ENCODE peak calls at places on chromosomes 4 and X, in five cellular contexts. Q is spleen, B is cardiac muscle cell, E is psoas muscle, I is SJSA1. D is an unnamed sample.

GRCh38 chr4:98939892-98940298 is 11.0 kb upstream of the EIF4E start:
- DNase-seq in Q (no peak), B (peak; percentile 85), E (no peak), I (peak; percentile 44), D (no peak)

GRCh38 chr4:139243448-139244365 is 36.3 kb downstream of the MGARP start:
- DNase-seq in Q (no peak), B (peak; percentile 92), E (no peak), I (peak; percentile 90), D (peak; percentile 82)

GRCh38 chrX:101925733-101926132 is 6.1 kb downstream of the ZMAT1 start:
- DNase-seq in Q (no peak), B (no peak), E (no peak), I (no peak), D (no peak)

GRCh38 chr4:14294611-14295010 is 667.1 kb upstream of the BOD1L1 start:
- DNase-seq in Q (no peak), B (no peak), E (no peak), I (peak; percentile 65), D (no peak)

GRCh38 chrX:100731441-100732281 is at the start of gene SYTL4:
- DNase-seq in Q (peak; percentile 75), B (no peak), E (peak; percentile 34), I (peak; percentile 19), D (peak; percentile 5)

GRCh38 chr4:174702974-174703478 is 126.0 kb downstream of the GLRA3 start:
- DNase-seq in Q (no peak), B (peak; percentile 15), E (no peak), I (no peak), D (peak; percentile 19)

GRCh38 chr4:16894406-16894805 is 4.0 kb downstream of the LDB2 start:
- DNase-seq in Q (no peak), B (no peak), E (no peak), I (peak; percentile 49), D (no peak)

GRCh38 chr4:105126311-105127153 is 20.1 kb upstream of the TET2 start:
- DNase-seq in Q (no peak), B (peak; percentile 83), E (no peak), I (no peak), D (no peak)

GRCh38 chr4:145954924-145955339 is 16.3 kb upstream of the ZNF827 start:
- DNase-seq in Q (no peak), B (peak; percentile 88), E (no peak), I (peak; percentile 50), D (peak; percentile 54)

GRCh38 chr4:140406292-140406691 is 21.2 kb downstream of the CLGN start:
- DNase-seq in Q (no peak), B (no peak), E (no peak), I (no peak), D (no peak)

GRCh38 chr4:138555107-138555506 is 313.0 kb upstream of the SLC7A11 start:
- DNase-seq in Q (no peak), B (no peak), E (no peak), I (no peak), D (no peak)

GRCh38 chr4:48340276-48340904 is 939 bp upstream of the SLAIN2 start:
- DNase-seq in Q (no peak), B (peak; percentile 75), E (no peak), I (no peak), D (peak; percentile 35)

GRCh38 chrX:129193357-129193756 is 329.9 kb downstream of the SMARCA1 start:
- DNase-seq in Q (no peak), B (no peak), E (no peak), I (no peak), D (peak; percentile 19)

GRCh38 chrX:154332561-154332960 is 37.0 kb downstream of the TKTL1 start:
- DNase-seq in Q (peak; percentile 69), B (no peak), E (no peak), I (no peak), D (no peak)

GRCh38 chr4:47913858-47914218 is 545 bp downstream of the NFXL1 start:
- DNase-seq in Q (peak; percentile 93), B (peak; percentile 8), E (peak; percentile 45), I (no peak), D (peak; percentile 7)

DNA sequence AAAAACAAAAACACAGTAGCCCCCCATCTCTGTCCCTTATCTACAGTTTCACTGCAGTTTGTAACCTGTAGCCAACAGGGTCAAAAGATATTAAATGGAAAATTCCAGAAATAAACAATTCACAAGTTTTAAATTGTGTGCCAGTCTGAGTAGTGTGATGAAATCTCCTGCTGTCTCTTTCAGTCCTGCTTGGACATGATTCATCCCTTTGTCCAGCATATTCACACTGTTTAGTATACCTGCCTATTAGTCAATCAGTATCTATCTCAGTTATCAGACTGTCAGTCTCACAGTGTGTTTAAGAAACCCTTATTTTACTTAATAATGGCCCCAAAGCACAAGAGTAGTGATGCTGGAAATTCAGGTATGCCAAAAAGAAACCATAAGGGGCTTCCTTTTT is 21.9 kb downstream of the CNOT6L start:
- DNase-seq in Q (no peak), B (peak; percentile 40), E (no peak), I (no peak), D (no peak)
- H3K4me3 ChIP-seq in Q (no peak overlapping the region), B (no peak overlapping the region), E (no peak overlapping the region), I (no peak overlapping the region), D (no peak overlapping the region)

GRCh38 chr4:185382754-185383153 is 13.0 kb downstream of the LRP2BP start:
- DNase-seq in Q (no peak), B (no peak), E (no peak), I (no peak), D (no peak)
- H3K9me3 ChIP-seq in Q (no peaks in the 10 kb centered on the region), B (no peaks in the 10 kb centered on the region), E (no peaks in the 10 kb centered on the region), I (no peaks in the 10 kb centered on the region), D (no peaks in the 10 kb centered on the region)

GRCh38 chr4:118811832-118812231 is 24.1 kb downstream of the SEC24D start:
- DNase-seq in Q (no peak), B (peak; percentile 36), E (no peak), I (no peak), D (no peak)
- H3K4me3 ChIP-seq in Q (no peak overlapping the region), B (no peak overlapping the region), E (no peak overlapping the region), I (no peak overlapping the region), D (no peak overlapping the region)

DNA sequence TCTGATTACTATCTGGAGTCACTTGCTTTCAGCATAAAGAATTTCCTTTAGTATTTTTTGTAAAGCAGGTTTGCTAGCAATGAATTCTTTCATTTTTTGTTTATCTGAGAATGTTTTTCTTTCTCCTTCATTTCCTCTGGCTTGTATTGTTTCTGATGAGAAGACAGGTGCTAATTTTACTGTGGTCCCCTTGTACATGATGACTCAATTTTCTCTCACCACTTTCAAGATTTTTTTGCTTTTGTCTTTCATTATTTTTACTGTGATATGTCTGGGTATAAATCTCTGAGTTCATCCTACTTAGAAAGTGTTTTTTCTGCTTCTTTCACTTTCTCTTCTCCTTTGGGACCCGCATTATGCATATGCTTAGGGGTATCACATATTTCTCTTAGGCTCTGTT is 62.6 kb downstream of the PKD2 start:
- DNase-seq in Q (no peak), B (no peak), E (no peak), I (peak; percentile 6), D (no peak)
- H3K9me3 ChIP-seq in Q (peaks cover 14% of the 10 kb centered on the region), B (no peaks in the 10 kb centered on the region), E (peaks cover 20% of the 10 kb centered on the region), I (no peaks in the 10 kb centered on the region), D (no peaks in the 10 kb centered on the region)

DNA sequence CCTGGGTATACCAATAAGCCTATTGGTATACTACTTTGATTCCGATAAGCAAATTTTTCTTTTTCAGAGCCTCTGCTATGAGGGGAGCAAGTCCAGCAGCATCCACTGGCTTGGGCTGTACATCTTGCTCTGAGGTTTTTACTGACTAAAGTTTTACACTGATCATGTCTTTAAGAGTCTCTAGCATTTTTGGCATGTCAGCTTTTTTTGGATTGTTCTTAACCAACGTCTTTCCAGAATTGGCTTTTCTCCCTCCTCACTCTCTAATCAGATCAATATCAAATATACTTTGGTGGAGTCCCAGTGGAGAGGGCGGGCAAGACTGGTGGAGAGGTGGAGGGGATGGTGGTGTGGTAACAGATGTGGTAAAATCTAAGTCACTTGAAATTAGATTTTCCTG is 196.8 kb downstream of the HEPH start:
- DNase-seq in Q (no peak), B (no peak), E (no peak), I (no peak), D (no peak)
- H3K4me3 ChIP-seq in Q (no peak overlapping the region), B (no peak overlapping the region), E (no peak overlapping the region), I (no peak overlapping the region), D (no peak overlapping the region)

DNA sequence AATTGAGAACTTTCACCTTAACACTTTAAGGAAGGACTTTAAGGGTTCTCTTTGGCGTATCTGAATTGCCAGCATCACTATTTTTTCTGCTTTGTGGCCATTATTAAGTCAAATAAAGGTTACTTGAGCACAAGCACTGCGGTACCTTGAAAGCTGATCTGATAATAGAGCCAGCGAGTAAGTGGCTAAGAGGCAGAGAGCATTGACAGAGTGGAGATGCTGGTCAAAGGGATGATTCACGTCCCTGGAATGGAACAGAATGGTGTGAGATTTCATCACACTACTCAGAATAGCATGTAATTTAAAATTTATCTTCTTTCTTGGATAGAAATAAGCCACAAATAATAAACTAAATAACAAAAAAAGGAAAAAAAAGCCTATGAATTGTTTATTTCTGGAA is 57.1 kb upstream of the NPFFR2 start:
- DNase-seq in Q (no peak), B (peak; percentile 34), E (no peak), I (no peak), D (peak; percentile 27)
- H3K9me3 ChIP-seq in Q (no peaks in the 10 kb centered on the region), B (no peaks in the 10 kb centered on the region), E (peaks cover 3% of the 10 kb centered on the region), I (no peaks in the 10 kb centered on the region), D (no peaks in the 10 kb centered on the region)

GRCh38 chrX:2500091-2500680 is 590 bp downstream of the DHRSX start:
- DNase-seq in Q (peak; percentile 90), B (peak; percentile 50), E (peak; percentile 46), I (peak; percentile 68), D (peak; percentile 70)

GRCh38 chrX:2499507-2499906 is 1.3 kb downstream of the DHRSX start:
- DNase-seq in Q (peak; percentile 41), B (no peak), E (no peak), I (no peak), D (no peak)

GRCh38 chrX:2497961-2498780 is 2.6 kb downstream of the DHRSX start:
- DNase-seq in Q (peak; percentile 41), B (peak; percentile 38), E (no peak), I (peak; percentile 32), D (no peak)

GRCh38 chrX:2500681-2501151 is at the start of the genes DHRSX and ZBED1:
- DNase-seq in Q (peak; percentile 93), B (peak; percentile 47), E (peak; percentile 47), I (no peak), D (peak; percentile 74)

GRCh38 chrX:2498781-2499302 is 1.9 kb downstream of the DHRSX start:
- DNase-seq in Q (peak; percentile 58), B (peak; percentile 40), E (no peak), I (no peak), D (peak; percentile 46)
- H3K4me3 ChIP-seq in Q (peak overlapping the region; percentile 82), B (peak overlapping the region; percentile 58), E (peak overlapping the region; percentile 85), I (peak overlapping the region; percentile 95), D (peak overlapping the region; percentile 93)